ENCODE peak calls at places on chromosome 19, in six cellular contexts. B, D, W, N, V and H are unnamed samples.

GRCh38 chr19:8577247-8577646 is at the start of gene MYO1F:
- DNase-seq in N (peak), W (no peak), D (no peak), B (no peak), V (no peak), H (no peak)

GRCh38 chr19:2055871-2056809 is 5.1 kb upstream of the MKNK2 start:
- DNase-seq in N (peak), B (no peak), V (no peak), W (no peak), D (peak), H (no peak)

GRCh38 chr19:1266818-1267440 is 2.2 kb upstream of the CIRBP start:
- DNase-seq in B (peak), D (no peak), W (no peak), N (peak), V (peak), H (peak)

GRCh38 chr19:54653181-54653809 is 9.5 kb upstream of the LILRB4 start:
- DNase-seq in W (peak), B (peak), N (no peak), V (no peak), D (no peak), H (no peak)

GRCh38 chr19:33394006-33394722 is 20.7 kb downstream of the CEBPG start:
- DNase-seq in V (no peak), W (no peak), B (no peak), N (no peak), D (peak), H (no peak)

GRCh38 chr19:8308891-8309291 is 733 bp upstream of the CD320 start:
- DNase-seq in N (no peak), B (no peak), V (no peak), W (no peak), D (no peak), H (no peak)

GRCh38 chr19:2477732-2478191 is 1.8 kb downstream of the GADD45B start:
- DNase-seq in B (no peak), D (no peak), V (peak), N (peak), W (no peak), H (peak)

GRCh38 chr19:15200575-15201364 is at the start of gene NOTCH3:
- DNase-seq in B (peak), V (no peak), N (no peak), W (no peak), D (no peak), H (no peak)